ENCODE peak calls at places on chromosomes 12 and 14, in ten cellular contexts. J is IMR-90, Q is neural progenitor cell, M is PC-3, G is OCI-LY7, P is H9, D is MM.1S, H is A549, W is endothelial cell of umbilical vein, Z is PC-9. O is an unnamed sample.

GRCh38 chr12:57603758-57604453 is 718 bp upstream of the DTX3 start:
- DNase-seq in J (peak), Q (no peak), M (peak), G (no peak), P (peak), D (no peak), H (no peak), W (no peak), Z (no peak), O (peak)

GRCh38 chr12:64383675-64384074 is 6.9 kb downstream of the C12orf56 start:
- DNase-seq in J (no peak), Q (no peak), M (peak), G (no peak), P (no peak), D (no peak), H (no peak), W (no peak), Z (no peak), O (peak)

GRCh38 chr14:82431031-82431430 is 897.4 kb upstream of the SEL1L start:
- DNase-seq in J (no peak), Q (no peak), M (no peak), G (no peak), P (no peak), D (no peak), H (no peak), W (no peak), Z (no peak), O (no peak)

GRCh38 chr12:108720757-108721514 is 10.4 kb downstream of the CORO1C start:
- DNase-seq in J (no peak), Q (no peak), M (peak), G (no peak), P (no peak), D (no peak), H (no peak), W (no peak), Z (peak), O (no peak)

GRCh38 chr12:85951823-85952222 is 77.7 kb downstream of the NTS start:
- DNase-seq in J (peak), Q (no peak), M (peak), G (no peak), P (no peak), D (peak), H (peak), W (peak), Z (no peak), O (no peak)

GRCh38 chr14:50605776-50606175 is 45.8 kb downstream of the ATL1 start:
- DNase-seq in J (peak), Q (no peak), M (no peak), G (no peak), P (no peak), D (no peak), H (no peak), W (peak), Z (no peak), O (no peak)

GRCh38 chr14:89144642-89145041 is 272.4 kb downstream of the FOXN3 start:
- DNase-seq in J (no peak), Q (no peak), M (no peak), G (no peak), P (no peak), D (no peak), H (no peak), W (no peak), Z (no peak), O (no peak)

GRCh38 chr12:115661103-115661502 is 616.4 kb downstream of the MED13L start:
- DNase-seq in J (no peak), Q (no peak), M (no peak), G (no peak), P (no peak), D (no peak), H (no peak), W (no peak), Z (no peak), O (no peak)

GRCh38 chr12:82299617-82300016 is 58.6 kb downstream of the CCDC59 start:
- DNase-seq in J (no peak), Q (no peak), M (no peak), G (no peak), P (no peak), D (no peak), H (no peak), W (no peak), Z (no peak), O (no peak)

GRCh38 chr12:93173178-93173957 is 204.4 kb upstream of the NUDT4 start:
- DNase-seq in J (peak), Q (no peak), M (no peak), G (no peak), P (no peak), D (no peak), H (no peak), W (no peak), Z (no peak), O (no peak)

GRCh38 chr14:22735096-22735495 is 31.4 kb upstream of the OXA1L start:
- DNase-seq in J (no peak), Q (no peak), M (no peak), G (no peak), P (no peak), D (no peak), H (no peak), W (no peak), Z (no peak), O (no peak)

GRCh38 chr12:109779382-109779781 is 53.8 kb downstream of the TRPV4 start:
- DNase-seq in J (no peak), Q (no peak), M (peak), G (peak), P (peak), D (no peak), H (peak), W (no peak), Z (no peak), O (no peak)

GRCh38 chr12:120584343-120585149 is 3.3 kb upstream of the POP5 start:
- DNase-seq in J (no peak), Q (peak), M (peak), G (peak), P (peak), D (peak), H (peak), W (peak), Z (no peak), O (peak)

GRCh38 chr12:43105426-43105981 is 446.5 kb downstream of the ADAMTS20 start:
- DNase-seq in J (no peak), Q (no peak), M (no peak), G (no peak), P (no peak), D (no peak), H (no peak), W (no peak), Z (no peak), O (no peak)

GRCh38 chr14:63672417-63673180 is 30.9 kb upstream of the WDR89 start:
- DNase-seq in J (peak), Q (no peak), M (no peak), G (no peak), P (no peak), D (no peak), H (no peak), W (no peak), Z (peak), O (peak)

GRCh38 chr12:586318-587071 is 76.8 kb downstream of the NINJ2 start:
- DNase-seq in J (no peak), Q (no peak), M (no peak), G (no peak), P (peak), D (no peak), H (no peak), W (no peak), Z (peak), O (no peak)

GRCh38 chr12:29516431-29516875 is 19.0 kb upstream of the OVCH1 start:
- DNase-seq in J (peak), Q (no peak), M (peak), G (no peak), P (no peak), D (peak), H (no peak), W (peak), Z (no peak), O (no peak)

GRCh38 chr12:18430425-18431048 is 169.2 kb downstream of the PIK3C2G start:
- DNase-seq in J (peak), Q (peak), M (peak), G (peak), P (peak), D (peak), H (peak), W (peak), Z (no peak), O (peak)

GRCh38 chr12:47811581-47812484 is 7.9 kb downstream of the HDAC7 start:
- DNase-seq in J (peak), Q (no peak), M (no peak), G (peak), P (no peak), D (no peak), H (no peak), W (peak), Z (no peak), O (peak)

GRCh38 chr14:97641827-97642226 is 844.6 kb downstream of the VRK1 start:
- DNase-seq in J (no peak), Q (no peak), M (no peak), G (no peak), P (no peak), D (no peak), H (no peak), W (no peak), Z (no peak), O (no peak)

GRCh38 chr14:97642631-97643030 is 845.4 kb downstream of the VRK1 start:
- DNase-seq in J (no peak), Q (no peak), M (no peak), G (no peak), P (no peak), D (no peak), H (no peak), W (no peak), Z (no peak), O (no peak)

GRCh38 chr14:97644365-97644764 is 847.2 kb downstream of the VRK1 start:
- DNase-seq in J (no peak), Q (no peak), M (peak), G (no peak), P (no peak), D (no peak), H (no peak), W (no peak), Z (no peak), O (no peak)

GRCh38 chr14:97638864-97639263 is 841.7 kb downstream of the VRK1 start:
- DNase-seq in J (no peak), Q (no peak), M (no peak), G (no peak), P (no peak), D (no peak), H (no peak), W (no peak), Z (no peak), O (no peak)

DNA sequence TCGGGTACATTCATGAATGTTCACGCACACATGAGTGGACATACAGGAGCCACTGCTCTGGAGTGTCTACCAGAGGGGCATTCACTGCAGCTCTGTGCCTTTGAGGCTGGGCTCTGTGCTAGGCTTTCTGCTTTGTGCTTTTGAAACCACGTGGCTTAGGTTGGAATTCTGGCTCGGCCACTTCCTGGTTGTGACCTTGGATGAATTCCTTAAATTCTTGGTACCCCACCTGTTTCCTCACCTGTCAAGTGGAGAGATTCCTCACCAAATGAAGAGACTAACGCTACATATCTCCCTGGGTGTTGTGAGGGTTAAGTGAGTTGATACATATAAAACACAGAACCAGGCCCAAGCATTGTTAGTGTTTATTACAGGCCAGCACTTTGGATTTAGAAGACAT is 842.8 kb downstream of the VRK1 start:
- DNase-seq in J (no peak), Q (no peak), M (no peak), G (no peak), P (peak), D (no peak), H (no peak), W (no peak), Z (no peak), O (no peak)
- H3K4me2 ChIP-seq in J (no peak), Q (no peak), M (no peak), G (no peak), P (peak), D (no peak), H (no peak), W (no peak), Z (no peak), O (no peak)

GRCh38 chr12:54395545-54395944 is 11.0 kb upstream of the ZNF385A start:
- DNase-seq in J (no peak), Q (no peak), M (no peak), G (no peak), P (no peak), D (no peak), H (no peak), W (no peak), Z (no peak), O (no peak)

GRCh38 chr12:54393743-54394142 is 9.2 kb upstream of the ZNF385A start:
- DNase-seq in J (no peak), Q (no peak), M (no peak), G (no peak), P (no peak), D (no peak), H (no peak), W (no peak), Z (no peak), O (peak)

GRCh38 chr12:54393350-54393655 is 8.8 kb upstream of the ZNF385A start:
- DNase-seq in J (no peak), Q (peak), M (no peak), G (no peak), P (no peak), D (no peak), H (no peak), W (no peak), Z (no peak), O (peak)

GRCh38 chr12:54394986-54395385 is 10.5 kb upstream of the ZNF385A start:
- DNase-seq in J (no peak), Q (no peak), M (no peak), G (no peak), P (no peak), D (no peak), H (no peak), W (no peak), Z (no peak), O (peak)

DNA sequence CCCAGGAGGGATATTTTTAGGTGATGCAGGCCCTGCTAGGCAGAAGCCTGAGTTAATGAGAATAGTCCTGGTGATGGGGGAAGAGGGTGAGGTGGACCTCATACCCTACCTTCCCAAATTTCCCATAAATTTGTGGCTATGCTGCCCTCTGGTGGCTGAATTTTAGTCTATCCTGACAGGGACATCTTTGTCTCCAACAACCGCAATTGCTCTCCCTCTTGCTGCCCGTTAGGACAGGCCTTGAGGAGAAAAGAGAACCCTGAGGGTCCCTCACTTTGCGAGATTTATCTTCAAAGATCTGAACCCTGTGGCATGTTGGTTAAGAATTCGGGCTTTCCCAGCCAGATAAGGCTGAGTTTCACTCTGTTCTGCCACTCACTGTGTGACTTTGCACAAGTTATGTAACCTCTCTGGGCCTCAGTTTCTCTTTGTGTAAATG is 9.8 kb upstream of the ZNF385A start:
- DNase-seq in J (peak), Q (peak), M (peak), G (peak), P (peak), D (peak), H (peak), W (no peak), Z (no peak), O (peak)
- TF ChIP-seq CTCF in J (peak), Q (peak), M (peak), G (peak), P (peak), D (peak), H (peak), W (peak), Z (peak), O (peak)

DNA sequence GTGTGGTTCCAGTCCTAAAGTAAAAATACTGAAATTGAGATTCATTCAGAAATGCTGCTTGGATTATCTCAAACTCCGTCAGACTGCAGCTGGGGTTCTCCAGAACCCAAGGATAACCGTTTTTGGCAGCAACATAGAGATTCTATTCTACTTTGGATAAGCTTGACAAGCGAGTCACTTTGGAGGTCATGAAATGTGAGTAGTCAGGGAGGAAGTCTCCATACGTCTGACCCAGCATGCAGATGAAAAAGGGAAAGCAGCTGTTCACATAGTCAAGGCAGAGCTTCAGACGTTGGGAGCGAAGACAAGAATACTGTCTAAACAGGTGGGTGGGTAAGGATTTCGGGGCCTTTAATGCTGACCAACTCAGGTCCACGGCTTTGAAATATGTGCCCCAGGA is 14.9 kb upstream of the HSP90B1 start:
- DNase-seq in J (peak), Q (no peak), M (no peak), G (no peak), P (no peak), D (no peak), H (no peak), W (no peak), Z (no peak), O (no peak)
- H3K4me2 ChIP-seq in J (peak), Q (no peak), M (no peak), G (no peak), P (no peak), D (no peak), H (no peak), W (no peak), Z (no peak), O (no peak)

GRCh38 chr12:104684884-104685283 is 228.1 kb downstream of the CHST11 start:
- DNase-seq in J (peak), Q (no peak), M (no peak), G (no peak), P (no peak), D (no peak), H (no peak), W (peak), Z (no peak), O (no peak)
- TF ChIP-seq CTCF in J (no peak), Q (no peak), M (no peak), G (no peak), P (no peak), D (no peak), H (no peak), W (no peak), Z (no peak), O (no peak)

GRCh38 chr12:4387607-4388006 is 8.1 kb upstream of the FGF23 start:
- DNase-seq in J (no peak), Q (no peak), M (no peak), G (no peak), P (no peak), D (no peak), H (no peak), W (no peak), Z (no peak), O (no peak)
- H3K4me2 ChIP-seq in J (no peak), Q (no peak), M (no peak), G (no peak), P (no peak), D (no peak), H (no peak), W (no peak), Z (no peak), O (no peak)